ENCODE peak calls at places on chromosomes 7 and 10, in five cellular contexts. One of them, this sample, is unnamed.

GRCh38 chr7:5824297-5824610 is 42.8 kb upstream of the RNF216 start:
- DNase-seq in AG04450: no peak
- DNase-seq in lower lobe of right lung: no peak
- DNase-seq in AG08396: no peak
- DNase-seq in NCI-H1105 treated with DMSO at 0.1 percent for 48 hours: no peak
- DNase-seq in this sample: no peak

GRCh38 chr7:28626629-28627262 is 214.4 kb downstream of the CREB5 start:
- DNase-seq in AG04450: no peak
- DNase-seq in lower lobe of right lung: no peak
- DNase-seq in AG08396: peak; percentile 21
- DNase-seq in NCI-H1105 treated with DMSO at 0.1 percent for 48 hours: peak; percentile 54
- DNase-seq in this sample: peak; percentile 58

GRCh38 chr10:95235676-95236067 is 41.6 kb downstream of the ACSM6 start:
- DNase-seq in AG04450: no peak
- DNase-seq in lower lobe of right lung: no peak
- DNase-seq in AG08396: no peak
- DNase-seq in NCI-H1105 treated with DMSO at 0.1 percent for 48 hours: no peak
- DNase-seq in this sample: no peak

GRCh38 chr7:46011059-46011458 is 90.0 kb upstream of the IGFBP3 start:
- DNase-seq in AG04450: no peak
- DNase-seq in lower lobe of right lung: no peak
- DNase-seq in AG08396: no peak
- DNase-seq in NCI-H1105 treated with DMSO at 0.1 percent for 48 hours: no peak
- DNase-seq in this sample: no peak

GRCh38 chr10:132028706-132029105 is 37.0 kb upstream of the JAKMIP3 start:
- DNase-seq in AG04450: no peak
- DNase-seq in lower lobe of right lung: no peak
- DNase-seq in AG08396: no peak
- DNase-seq in NCI-H1105 treated with DMSO at 0.1 percent for 48 hours: no peak
- DNase-seq in this sample: no peak

GRCh38 chr7:108406474-108406873 is 49.8 kb downstream of the NRCAM start:
- DNase-seq in AG04450: peak; percentile 11
- DNase-seq in lower lobe of right lung: no peak
- DNase-seq in AG08396: peak; percentile 9
- DNase-seq in NCI-H1105 treated with DMSO at 0.1 percent for 48 hours: peak; percentile 84
- DNase-seq in this sample: no peak

GRCh38 chr7:138625084-138625848 is 75.9 kb downstream of the SVOPL start:
- DNase-seq in AG04450: no peak
- DNase-seq in lower lobe of right lung: no peak
- DNase-seq in AG08396: no peak
- DNase-seq in NCI-H1105 treated with DMSO at 0.1 percent for 48 hours: no peak
- DNase-seq in this sample: no peak

GRCh38 chr10:34171957-34172527 is 643.1 kb downstream of the PARD3 start:
- DNase-seq in AG04450: peak; percentile 32
- DNase-seq in lower lobe of right lung: no peak
- DNase-seq in AG08396: peak; percentile 27
- DNase-seq in NCI-H1105 treated with DMSO at 0.1 percent for 48 hours: no peak
- DNase-seq in this sample: no peak

GRCh38 chr10:5522913-5523560 is 1.7 kb upstream of the CALML3 start:
- DNase-seq in AG04450: no peak
- DNase-seq in lower lobe of right lung: no peak
- DNase-seq in AG08396: no peak
- DNase-seq in NCI-H1105 treated with DMSO at 0.1 percent for 48 hours: no peak
- DNase-seq in this sample: no peak

GRCh38 chr10:48448796-48449195 is 142.3 kb downstream of the MAPK8 start:
- DNase-seq in AG04450: no peak
- DNase-seq in lower lobe of right lung: no peak
- DNase-seq in AG08396: peak; percentile 88
- DNase-seq in NCI-H1105 treated with DMSO at 0.1 percent for 48 hours: no peak
- DNase-seq in this sample: peak; percentile 60

GRCh38 chr7:147833549-147833948 is 757.0 kb upstream of the C7orf33 start:
- DNase-seq in AG04450: no peak
- DNase-seq in lower lobe of right lung: no peak
- DNase-seq in AG08396: no peak
- DNase-seq in NCI-H1105 treated with DMSO at 0.1 percent for 48 hours: no peak
- DNase-seq in this sample: peak; percentile 3

GRCh38 chr7:98091061-98091460 is 15.6 kb upstream of the LMTK2 start:
- DNase-seq in AG04450: no peak
- DNase-seq in lower lobe of right lung: no peak
- DNase-seq in AG08396: no peak
- DNase-seq in NCI-H1105 treated with DMSO at 0.1 percent for 48 hours: no peak
- DNase-seq in this sample: peak; percentile 19

GRCh38 chr10:118912961-118913360 is 116.6 kb upstream of the NANOS1 start:
- DNase-seq in AG04450: no peak
- DNase-seq in lower lobe of right lung: no peak
- DNase-seq in AG08396: no peak
- DNase-seq in NCI-H1105 treated with DMSO at 0.1 percent for 48 hours: no peak
- DNase-seq in this sample: no peak

GRCh38 chr10:51425431-51425830 is 274.0 kb downstream of the CSTF2T start:
- DNase-seq in AG04450: no peak
- DNase-seq in lower lobe of right lung: no peak
- DNase-seq in AG08396: no peak
- DNase-seq in NCI-H1105 treated with DMSO at 0.1 percent for 48 hours: no peak
- DNase-seq in this sample: no peak

GRCh38 chr10:51063659-51064535 is 10.4 kb upstream of the PRKG1 start:
- DNase-seq in AG04450: peak; percentile 26
- DNase-seq in lower lobe of right lung: no peak
- DNase-seq in AG08396: peak; percentile 14
- DNase-seq in NCI-H1105 treated with DMSO at 0.1 percent for 48 hours: peak; percentile 9
- DNase-seq in this sample: peak; percentile 4

GRCh38 chr7:99375070-99375807 is 709 bp downstream of the ARPC1B start:
- DNase-seq in AG04450: no peak
- DNase-seq in lower lobe of right lung: peak; percentile 89
- DNase-seq in AG08396: peak; percentile 92
- DNase-seq in NCI-H1105 treated with DMSO at 0.1 percent for 48 hours: peak; percentile 43
- DNase-seq in this sample: peak; percentile 82

GRCh38 chr10:21138769-21139324 is 241.7 kb upstream of the NEBL start:
- DNase-seq in AG04450: no peak
- DNase-seq in lower lobe of right lung: no peak
- DNase-seq in AG08396: no peak
- DNase-seq in NCI-H1105 treated with DMSO at 0.1 percent for 48 hours: no peak
- DNase-seq in this sample: no peak

GRCh38 chr10:63525021-63525420 is 3.8 kb downstream of the REEP3 start:
- DNase-seq in AG04450: no peak
- DNase-seq in lower lobe of right lung: no peak
- DNase-seq in AG08396: no peak
- DNase-seq in NCI-H1105 treated with DMSO at 0.1 percent for 48 hours: no peak
- DNase-seq in this sample: no peak

GRCh38 chr7:150439926-150440325 is 10.5 kb upstream of the GIMAP8 start:
- DNase-seq in AG04450: no peak
- DNase-seq in lower lobe of right lung: no peak
- DNase-seq in AG08396: no peak
- DNase-seq in NCI-H1105 treated with DMSO at 0.1 percent for 48 hours: no peak
- DNase-seq in this sample: peak; percentile 6

GRCh38 chr10:5575482-5576153 is 50.9 kb downstream of the CALML3 start:
- DNase-seq in AG04450: peak; percentile 33
- DNase-seq in lower lobe of right lung: peak; percentile 42
- DNase-seq in AG08396: peak; percentile 77
- DNase-seq in NCI-H1105 treated with DMSO at 0.1 percent for 48 hours: peak; percentile 35
- DNase-seq in this sample: peak; percentile 72

GRCh38 chr10:18364987-18365775 is 225.0 kb downstream of the CACNB2 start:
- DNase-seq in AG04450: no peak
- DNase-seq in lower lobe of right lung: no peak
- DNase-seq in AG08396: no peak
- DNase-seq in NCI-H1105 treated with DMSO at 0.1 percent for 48 hours: no peak
- DNase-seq in this sample: no peak

GRCh38 chr10:6050801-6051445 is 11.2 kb downstream of the IL2RA start:
- DNase-seq in AG04450: peak; percentile 7
- DNase-seq in lower lobe of right lung: peak; percentile 74
- DNase-seq in AG08396: peak; percentile 61
- DNase-seq in NCI-H1105 treated with DMSO at 0.1 percent for 48 hours: no peak
- DNase-seq in this sample: peak; percentile 80

GRCh38 chr10:25725917-25726716 is 207.9 kb upstream of the MYO3A start:
- DNase-seq in AG04450: no peak
- DNase-seq in lower lobe of right lung: no peak
- DNase-seq in AG08396: peak; percentile 30
- DNase-seq in NCI-H1105 treated with DMSO at 0.1 percent for 48 hours: peak; percentile 59
- DNase-seq in this sample: peak; percentile 55

GRCh38 chr7:72265071-72265470 is 147.1 kb downstream of the CALN1 start:
- DNase-seq in AG04450: no peak
- DNase-seq in lower lobe of right lung: no peak
- DNase-seq in AG08396: no peak
- DNase-seq in NCI-H1105 treated with DMSO at 0.1 percent for 48 hours: no peak
- DNase-seq in this sample: no peak

GRCh38 chr10:128540806-128541739 is 414.9 kb upstream of the MKI67 start:
- DNase-seq in AG04450: no peak
- DNase-seq in lower lobe of right lung: no peak
- DNase-seq in AG08396: no peak
- DNase-seq in NCI-H1105 treated with DMSO at 0.1 percent for 48 hours: no peak
- DNase-seq in this sample: no peak

GRCh38 chr7:135775230-135775629 is 26.6 kb upstream of the FAM180A start:
- DNase-seq in AG04450: no peak
- DNase-seq in lower lobe of right lung: no peak
- DNase-seq in AG08396: no peak
- DNase-seq in NCI-H1105 treated with DMSO at 0.1 percent for 48 hours: no peak
- DNase-seq in this sample: no peak

GRCh38 chr10:62047960-62048383 is 146.5 kb downstream of the ARID5B start:
- DNase-seq in AG04450: no peak
- DNase-seq in lower lobe of right lung: no peak
- DNase-seq in AG08396: no peak
- DNase-seq in NCI-H1105 treated with DMSO at 0.1 percent for 48 hours: no peak
- DNase-seq in this sample: no peak

This sample was measured in A172.